ENCODE peak calls at places on chromosomes 4 and X, in four cellular contexts. Y, S, P and V are unnamed samples.

GRCh38 chrX:150690126-150690525 is 3.1 kb upstream of the MTMR1 start:
- DNase-seq in Y (no peak), S (no peak), P (no peak), V (no peak)

GRCh38 chr4:128277856-128278255 is 9.8 kb downstream of the PGRMC2 start:
- DNase-seq in Y (no peak), S (no peak), P (no peak), V (no peak)

GRCh38 chr4:27000820-27001219 is 140.2 kb downstream of the STIM2 start:
- DNase-seq in Y (no peak), S (no peak), P (no peak), V (no peak)

GRCh38 chr4:10002278-10002677 is 19.0 kb downstream of the SLC2A9 start:
- DNase-seq in Y (no peak), S (no peak), P (no peak), V (no peak)

GRCh38 chr4:59869056-59869455 is 1331.1 kb upstream of the ADGRL3 start:
- DNase-seq in Y (no peak), S (no peak), P (no peak), V (no peak)

GRCh38 chr4:52661966-52662705 is 3.0 kb upstream of the USP46 start:
- DNase-seq in Y (no peak), S (no peak), P (no peak), V (no peak)

GRCh38 chr4:91502365-91502764 is 801.4 kb upstream of the GRID2 start:
- DNase-seq in Y (no peak), S (no peak), P (no peak), V (no peak)

GRCh38 chr4:73438048-73438447 is 2.0 kb downstream of the AFP start:
- DNase-seq in Y (no peak), S (no peak), P (no peak), V (no peak)

GRCh38 chrX:48179691-48180090 is 16.9 kb downstream of the SSX5 start:
- DNase-seq in Y (no peak), S (no peak), P (no peak), V (no peak)

GRCh38 chr4:114302472-114302871 is 296.1 kb upstream of the UGT8 start:
- DNase-seq in Y (no peak), S (no peak), P (no peak), V (no peak)